ENCODE peak calls at places on chromosomes 1 and 21, in five cellular contexts. W is activated T-helper 1 cell treated with Interleukin-2 at 50 U/mL for 16 hours, I is HTR-8/SVneo, L is aorta, N is GM12865. B is an unnamed sample.
A peak's percentile ranks its signal among the peaks of the same experiment; 100 is the strongest.

GRCh38 chr1:76713535-76713934 is 153.7 kb upstream of the ST6GALNAC5 start:
- DNase-seq in L (no peak), I (no peak), W (no peak), N (no peak), B (no peak)

GRCh38 chr1:244199883-244200282 is 148.8 kb downstream of the ZBTB18 start:
- DNase-seq in W (no peak), I (no peak), N (no peak), L (no peak), B (no peak)

GRCh38 chr1:93344886-93345632 is 648 bp upstream of the DR1 start:
- DNase-seq in L (no peak), N (no peak), W (no peak), I (no peak), B (no peak)

GRCh38 chr1:3074297-3074741 is 5.3 kb downstream of the PRDM16 start:
- DNase-seq in W (no peak), L (no peak), N (no peak), I (no peak), B (no peak)

GRCh38 chr1:37476460-37477197 is 2.2 kb downstream of the ZC3H12A start:
- DNase-seq in I (peak; percentile 69), W (no peak), N (no peak), L (peak; percentile 89), B (peak; percentile 94)

GRCh38 chr1:172288611-172289010 is 131.9 kb upstream of the C1orf105 start:
- DNase-seq in N (no peak), W (no peak), I (no peak), L (no peak), B (no peak)

GRCh38 chr1:21568006-21568746 is 59.0 kb downstream of the ALPL start:
- DNase-seq in L (peak; percentile 38), W (no peak), I (peak; percentile 62), N (no peak), B (peak; percentile 50)

GRCh38 chr1:244395965-244396364 is 55.7 kb downstream of the ADSS2 start:
- DNase-seq in I (no peak), N (no peak), W (no peak), L (no peak), B (no peak)

GRCh38 chr1:33111965-33112364 is 31.0 kb downstream of the AZIN2 start:
- DNase-seq in I (no peak), L (no peak), W (no peak), N (peak; percentile 28), B (no peak)

GRCh38 chr21:40924641-40925040 is 77.7 kb upstream of the DSCAM start:
- DNase-seq in I (no peak), L (no peak), N (no peak), W (no peak), B (no peak)

GRCh38 chr1:201022178-201022823 is 1.2 kb downstream of the KIF21B start:
- DNase-seq in W (no peak), I (no peak), N (no peak), L (no peak), B (no peak)

GRCh38 chr1:156106624-156107488 is 7.7 kb upstream of the LMNA start:
- DNase-seq in N (no peak), W (no peak), L (no peak), I (no peak), B (peak; percentile 58)

GRCh38 chr21:16082038-16082816 is 352.4 kb downstream of the USP25 start:
- DNase-seq in W (no peak), L (no peak), N (peak; percentile 3), I (no peak), B (peak; percentile 33)

GRCh38 chr1:227559499-227559898 is 3.9 kb upstream of the ZNF678 start:
- DNase-seq in I (no peak), L (peak; percentile 43), W (no peak), N (no peak), B (no peak)

GRCh38 chr1:159180516-159180915 is 9.1 kb downstream of the CADM3 start:
- DNase-seq in W (no peak), L (no peak), I (no peak), N (no peak), B (no peak)

GRCh38 chr21:44658511-44658910 is 779 bp downstream of the KRTAP12-3 start:
- DNase-seq in L (peak; percentile 3), W (no peak), I (no peak), N (no peak), B (no peak)

GRCh38 chr1:172885411-172885810 is 165.3 kb downstream of the TNFSF18 start:
- DNase-seq in W (no peak), L (no peak), I (no peak), N (no peak), B (peak; percentile 79)

GRCh38 chr1:203649551-203650011 is 22.9 kb downstream of the ATP2B4 start:
- DNase-seq in L (no peak), N (peak; percentile 60), I (no peak), W (no peak), B (no peak)

GRCh38 chr1:38465463-38465862 is 394.1 kb downstream of the RRAGC start:
- DNase-seq in N (no peak), I (no peak), L (no peak), W (no peak), B (no peak)

GRCh38 chr1:210900820-210901219 is 233.1 kb downstream of the KCNH1 start:
- DNase-seq in W (no peak), L (no peak), I (no peak), N (no peak), B (no peak)

B was measured in EL.